ENCODE peak calls at places on chromosome 9, in six cellular contexts. X, O, S, T, J and C are unnamed samples.

GRCh38 chr9:105142406-105143092 is 101.9 kb upstream of the SLC44A1 start:
- DNase-seq in S (no peak), T (no peak), J (no peak), X (no peak), O (no peak), C (no peak)

GRCh38 chr9:96158909-96159575 is 142.9 kb downstream of the HSD17B3 start:
- DNase-seq in O (no peak), S (no peak), T (no peak), X (no peak), J (no peak), C (no peak)

GRCh38 chr9:109182940-109183798 is 16.1 kb upstream of the FRRS1L start:
- DNase-seq in S (no peak), X (no peak), J (no peak), O (peak), T (no peak), C (peak)

GRCh38 chr9:82234160-82234943 is 245.8 kb downstream of the SPATA31D1 start:
- DNase-seq in S (no peak), J (no peak), O (no peak), T (no peak), X (no peak), C (no peak)

GRCh38 chr9:35653611-35654010 is 2.9 kb upstream of the SIT1 start:
- DNase-seq in O (peak), X (no peak), T (no peak), S (no peak), J (no peak), C (no peak)

GRCh38 chr9:109536859-109537258 is 38.8 kb upstream of the PTPN3 start:
- DNase-seq in S (no peak), J (no peak), T (no peak), O (no peak), X (no peak), C (no peak)

GRCh38 chr9:111481885-111482636 is 2.1 kb downstream of the ECPAS start:
- DNase-seq in S (no peak), J (no peak), O (no peak), X (no peak), T (no peak), C (no peak)

GRCh38 chr9:129676287-129676686 is 10.8 kb downstream of the PRRX2 start:
- DNase-seq in T (no peak), X (no peak), S (no peak), O (no peak), J (no peak), C (no peak)

GRCh38 chr9:5425006-5425628 is 12.6 kb downstream of the PLGRKT start:
- DNase-seq in S (no peak), O (no peak), J (no peak), T (no peak), X (no peak), C (no peak)

GRCh38 chr9:122158202-122158601 is 1.4 kb downstream of the NDUFA8 start:
- DNase-seq in S (no peak), J (peak), O (peak), T (no peak), X (no peak), C (peak)

GRCh38 chr9:94780516-94780950 is 54.0 kb downstream of the AOPEP start:
- DNase-seq in O (peak), J (no peak), T (no peak), S (no peak), X (no peak), C (no peak)

GRCh38 chr9:3118081-3118480 is 274.2 kb upstream of the PUM3 start:
- DNase-seq in T (no peak), S (no peak), O (no peak), J (no peak), X (no peak), C (no peak)

GRCh38 chr9:111843971-111844370 is 49.2 kb upstream of the SHOC1 start:
- DNase-seq in T (no peak), O (no peak), J (no peak), X (no peak), S (no peak), C (no peak)

GRCh38 chr9:77291714-77292113 is 114.4 kb downstream of the VPS13A start:
- DNase-seq in S (no peak), X (no peak), O (no peak), T (no peak), J (no peak), C (no peak)

GRCh38 chr9:86685556-86685955 is 261.8 kb downstream of the GAS1 start:
- DNase-seq in S (no peak), O (no peak), X (no peak), J (no peak), T (no peak), C (no peak)

GRCh38 chr9:111743275-111743674 is 51.5 kb downstream of the SHOC1 start:
- DNase-seq in S (no peak), J (peak), T (no peak), X (no peak), O (no peak), C (no peak)

GRCh38 chr9:2787065-2787464 is 56.8 kb downstream of the PUM3 start:
- DNase-seq in J (no peak), T (no peak), X (peak), O (no peak), S (no peak), C (no peak)

GRCh38 chr9:127869310-127870152 is 7.9 kb downstream of the AK1 start:
- DNase-seq in S (peak), X (peak), O (peak), T (peak), J (peak), C (peak)

GRCh38 chr9:128633601-128634000 is 23.0 kb downstream of the DYNC2I2 start:
- DNase-seq in S (no peak), T (peak), J (no peak), O (no peak), X (no peak), C (no peak)

GRCh38 chr9:33649463-33649862 is 125.4 kb downstream of the ANKRD18B start:
- DNase-seq in X (no peak), O (no peak), S (no peak), J (no peak), T (no peak), C (no peak)

DNA sequence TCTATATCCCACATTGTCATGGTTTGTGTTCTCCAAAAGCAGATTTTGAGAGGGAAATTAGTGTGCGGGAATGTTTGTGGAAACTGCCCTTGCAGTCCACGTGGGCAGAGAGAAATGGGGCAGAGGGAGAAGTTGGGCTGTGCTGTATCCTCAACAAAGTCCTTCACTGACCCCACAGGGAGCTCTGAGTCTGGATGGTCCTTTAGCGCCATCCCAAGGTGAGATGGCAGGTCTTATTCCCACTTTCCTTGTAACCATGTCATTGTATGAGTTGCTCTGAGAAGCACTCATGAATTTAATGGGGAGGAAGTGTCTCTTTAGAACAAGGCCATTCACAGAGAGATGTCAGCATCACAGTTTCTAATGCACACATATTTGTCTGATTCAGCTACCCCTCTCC is 127.1 kb downstream of the ANKRD18B start:
- DNase-seq in J (no peak), S (no peak), O (no peak), X (no peak), T (no peak), C (no peak)
- TF ChIP-seq CTCF in J (no peak), S (no peak), O (no peak), X (no peak), T (no peak), C (no peak)

GRCh38 chr9:74517188-74517587 is 20.1 kb downstream of the RORB start:
- DNase-seq in J (no peak), T (no peak), S (no peak), O (no peak), X (no peak), C (no peak)

GRCh38 chr9:74512416-74512815 is 15.3 kb downstream of the RORB start:
- DNase-seq in X (no peak), T (no peak), J (no peak), O (no peak), S (no peak), C (no peak)

GRCh38 chr9:74513221-74513620 is 16.1 kb downstream of the RORB start:
- DNase-seq in T (no peak), O (no peak), X (no peak), J (no peak), S (no peak), C (no peak)

DNA sequence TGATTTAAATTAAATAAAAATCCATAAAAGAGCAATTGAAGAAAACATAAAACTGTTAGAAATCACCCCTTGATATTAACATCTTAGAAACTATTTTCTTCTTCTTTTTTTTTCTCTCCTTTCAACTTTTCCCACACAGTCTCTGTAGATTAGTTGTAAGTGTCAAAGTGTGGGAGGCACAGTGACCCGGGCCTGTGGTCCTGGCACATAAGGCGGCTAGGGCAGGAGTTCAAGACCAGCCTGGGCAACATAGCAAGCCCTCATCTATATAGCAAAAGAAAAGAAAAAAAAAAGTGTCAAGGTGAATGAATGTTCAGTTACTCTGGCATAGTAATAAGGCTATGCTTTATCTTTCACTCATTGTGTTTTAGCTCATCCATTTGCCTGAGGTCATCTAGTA is 14.2 kb downstream of the RORB start:
- DNase-seq in T (no peak), J (no peak), O (no peak), S (no peak), X (no peak), C (no peak)
- TF ChIP-seq CTCF in T (no peak), J (no peak), O (no peak), S (no peak), X (no peak), C (no peak)

GRCh38 chr9:119609277-119609971 is 240.2 kb upstream of the BRINP1 start:
- DNase-seq in X (no peak), S (no peak), T (no peak), O (no peak), J (no peak), C (no peak)
- TF ChIP-seq CTCF in X (no peak), S (no peak), T (no peak), O (no peak), J (no peak), C (no peak)

DNA sequence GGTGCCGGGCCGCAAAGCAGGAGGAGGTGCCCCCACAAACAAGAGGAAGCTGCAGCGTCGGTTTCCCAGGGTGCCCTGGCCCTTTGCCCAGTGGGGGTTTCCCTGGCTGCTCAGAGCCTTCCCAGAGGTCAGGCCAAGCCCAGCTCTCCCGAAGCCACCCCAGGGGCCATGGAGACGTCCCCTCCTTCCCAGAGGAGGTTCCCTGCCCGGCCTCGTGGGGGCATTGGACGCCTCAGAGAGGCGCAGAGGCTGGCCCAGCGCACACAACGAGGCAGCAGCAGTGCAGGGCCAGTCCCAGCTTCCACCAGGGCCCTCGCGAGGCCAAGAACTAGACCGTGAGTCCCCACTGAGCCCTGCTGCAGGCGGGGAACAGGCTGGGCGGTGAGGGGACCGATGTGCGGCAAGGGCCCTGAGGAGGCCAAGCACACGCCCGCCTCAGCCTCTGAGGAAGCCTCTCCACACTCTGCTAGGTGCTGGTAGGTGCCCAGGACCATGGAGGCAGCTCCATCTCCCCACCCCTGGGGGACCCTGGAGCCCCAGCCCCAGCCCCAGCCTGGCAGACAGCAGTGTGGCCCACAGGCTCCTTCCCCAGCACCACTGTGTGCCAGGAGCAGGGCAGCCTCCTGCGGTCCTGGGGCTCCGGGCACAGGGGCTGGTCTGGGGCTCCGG is 7.0 kb downstream of the DIPK1B start:
- DNase-seq in X (no peak), O (no peak), S (no peak), J (no peak), T (peak), C (no peak)
- TF ChIP-seq CTCF in X (no peak), O (no peak), S (no peak), J (no peak), T (no peak), C (no peak)

DNA sequence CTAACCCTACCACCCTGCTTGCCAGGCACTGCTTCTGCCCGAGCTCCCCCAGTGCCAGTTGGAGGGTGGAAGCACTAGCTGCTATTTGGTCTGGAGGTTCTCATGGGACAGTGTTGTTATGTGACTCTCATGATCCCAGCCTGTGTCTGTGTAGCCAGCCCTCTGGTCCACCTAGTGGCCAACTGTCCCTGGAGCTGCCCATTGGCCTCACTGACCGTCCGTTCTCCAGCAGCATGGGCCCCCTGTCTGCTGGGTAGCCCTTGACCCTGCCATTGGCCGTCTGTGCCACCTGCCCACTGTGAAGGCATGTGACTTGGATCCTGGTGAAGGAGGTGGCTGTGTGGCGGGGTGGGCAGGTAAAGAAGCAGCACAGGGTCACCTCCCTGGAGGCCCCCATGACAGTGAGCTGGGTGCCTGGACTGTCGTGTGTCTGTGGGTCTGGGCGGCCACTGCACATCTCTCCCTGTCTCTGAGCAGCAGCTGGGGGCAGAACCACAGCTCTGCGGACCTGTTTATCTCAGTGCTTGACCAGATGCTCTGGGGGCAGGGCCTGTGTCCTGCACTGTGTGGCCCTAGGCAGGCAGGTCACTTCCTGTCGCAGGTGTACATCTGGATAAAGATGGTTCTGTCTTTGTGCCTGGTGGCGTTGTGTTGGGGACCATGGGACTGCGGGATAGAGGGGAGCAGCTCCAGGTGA is 11.4 kb downstream of the PHF2 start:
- DNase-seq in X (no peak), T (peak), J (no peak), S (no peak), O (peak), C (no peak)
- TF ChIP-seq CTCF in X (peak), T (no peak), J (peak), S (no peak), O (no peak), C (peak)

DNA sequence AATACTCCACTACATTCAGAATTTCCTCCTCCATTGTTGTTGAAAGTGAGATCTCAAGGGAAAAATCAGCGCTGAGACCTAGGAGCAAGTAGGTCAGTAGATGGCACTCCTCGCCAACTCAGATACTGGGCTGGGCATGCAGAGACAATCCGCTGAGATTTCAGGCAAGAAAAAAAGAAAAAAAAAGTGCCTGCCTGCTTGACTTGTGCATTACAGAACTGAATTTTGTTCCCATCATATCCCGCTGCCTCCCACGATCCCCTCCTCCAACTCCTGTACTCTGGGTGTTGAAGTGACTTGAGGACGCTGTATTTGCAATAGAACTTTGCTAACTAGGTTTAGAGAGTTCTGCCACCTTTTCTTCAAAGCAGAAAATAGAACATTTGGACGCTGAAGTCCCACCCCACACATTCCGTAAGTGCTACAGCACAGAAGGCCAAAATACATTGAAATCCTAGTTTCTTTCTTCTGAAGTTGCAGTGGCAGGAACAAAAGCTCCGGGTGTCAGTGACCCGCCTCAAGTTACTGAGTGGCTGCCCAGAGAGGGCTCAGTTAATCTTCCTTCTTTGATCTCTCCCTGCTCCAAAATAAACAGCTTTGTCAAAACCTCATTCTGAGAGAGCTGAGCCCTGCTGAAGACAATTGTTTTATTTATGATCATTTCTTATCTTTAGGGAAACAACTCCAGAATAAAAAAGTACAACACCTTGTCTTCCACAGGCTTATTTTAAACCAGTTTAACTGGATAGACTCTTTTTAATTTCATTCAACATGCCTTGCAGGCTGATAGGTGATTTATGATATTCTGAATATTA is 265.7 kb downstream of the MLLT3 start:
- DNase-seq in O (peak), S (peak), J (peak), X (peak), T (no peak), C (peak)
- TF ChIP-seq CTCF in O (peak), S (peak), J (peak), X (peak), T (peak), C (no peak)